ENCODE peak calls at places on chromosomes 1 and 21, in ten cellular contexts. One of them, this sample, is unnamed.

GRCh38 chr21:37452222-37452621 is 85.6 kb downstream of the DYRK1A start:
- DNase-seq in GM23338: no peak
- DNase-seq in H1: no peak
- DNase-seq in SK-N-SH: peak; percentile 23
- DNase-seq in suprapubic skin: no peak
- DNase-seq in K562: no peak
- DNase-seq in breast epithelium: no peak
- DNase-seq in HCT116: no peak
- DNase-seq in endothelial cell of umbilical vein: peak; percentile 35
- DNase-seq in stomach: no peak
- DNase-seq in this sample: no peak

GRCh38 chr1:193087893-193088292 is 17.3 kb downstream of the GLRX2 start:
- DNase-seq in GM23338: no peak
- DNase-seq in H1: no peak
- DNase-seq in SK-N-SH: no peak
- DNase-seq in suprapubic skin: no peak
- DNase-seq in K562: no peak
- DNase-seq in breast epithelium: no peak
- DNase-seq in HCT116: no peak
- DNase-seq in endothelial cell of umbilical vein: no peak
- DNase-seq in stomach: no peak
- DNase-seq in this sample: no peak

GRCh38 chr1:232416026-232416568 is 213.8 kb downstream of the SIPA1L2 start:
- DNase-seq in GM23338: no peak
- DNase-seq in H1: no peak
- DNase-seq in SK-N-SH: peak; percentile 27
- DNase-seq in suprapubic skin: no peak
- DNase-seq in K562: no peak
- DNase-seq in breast epithelium: no peak
- DNase-seq in HCT116: no peak
- DNase-seq in endothelial cell of umbilical vein: no peak
- DNase-seq in stomach: no peak
- DNase-seq in this sample: no peak

GRCh38 chr1:33248244-33248643 is 8.0 kb upstream of the ZNF362 start:
- DNase-seq in GM23338: no peak
- DNase-seq in H1: no peak
- DNase-seq in SK-N-SH: no peak
- DNase-seq in suprapubic skin: no peak
- DNase-seq in K562: no peak
- DNase-seq in breast epithelium: no peak
- DNase-seq in HCT116: no peak
- DNase-seq in endothelial cell of umbilical vein: no peak
- DNase-seq in stomach: no peak
- DNase-seq in this sample: no peak

GRCh38 chr21:42229676-42230075 is 10.7 kb downstream of the ABCG1 start:
- DNase-seq in GM23338: no peak
- DNase-seq in H1: no peak
- DNase-seq in SK-N-SH: no peak
- DNase-seq in suprapubic skin: no peak
- DNase-seq in K562: no peak
- DNase-seq in breast epithelium: no peak
- DNase-seq in HCT116: no peak
- DNase-seq in endothelial cell of umbilical vein: peak; percentile 57
- DNase-seq in stomach: no peak
- DNase-seq in this sample: no peak

GRCh38 chr1:23525558-23526174 is 5.4 kb downstream of the E2F2 start:
- DNase-seq in GM23338: no peak
- DNase-seq in H1: no peak
- DNase-seq in SK-N-SH: no peak
- DNase-seq in suprapubic skin: no peak
- DNase-seq in K562: no peak
- DNase-seq in breast epithelium: no peak
- DNase-seq in HCT116: no peak
- DNase-seq in endothelial cell of umbilical vein: no peak
- DNase-seq in stomach: no peak
- DNase-seq in this sample: no peak

GRCh38 chr1:91885331-91885715 is 628 bp downstream of the TGFBR3 start:
- DNase-seq in GM23338: peak; percentile 11
- DNase-seq in H1: no peak
- DNase-seq in SK-N-SH: no peak
- DNase-seq in suprapubic skin: peak; percentile 80
- DNase-seq in K562: peak; percentile 44
- DNase-seq in breast epithelium: no peak
- DNase-seq in HCT116: no peak
- DNase-seq in endothelial cell of umbilical vein: no peak
- DNase-seq in stomach: peak; percentile 26
- DNase-seq in this sample: peak; percentile 87

GRCh38 chr1:221637641-221638041 is 104.2 kb downstream of the DUSP10 start:
- DNase-seq in GM23338: no peak
- DNase-seq in H1: no peak
- DNase-seq in SK-N-SH: no peak
- DNase-seq in suprapubic skin: no peak
- DNase-seq in K562: no peak
- DNase-seq in breast epithelium: no peak
- DNase-seq in HCT116: no peak
- DNase-seq in endothelial cell of umbilical vein: no peak
- DNase-seq in stomach: no peak
- DNase-seq in this sample: no peak

GRCh38 chr1:45205000-45205909 is 1.1 kb downstream of the ZSWIM5 start:
- DNase-seq in GM23338: peak; percentile 69
- DNase-seq in H1: no peak
- DNase-seq in SK-N-SH: peak; percentile 63
- DNase-seq in suprapubic skin: no peak
- DNase-seq in K562: no peak
- DNase-seq in breast epithelium: no peak
- DNase-seq in HCT116: no peak
- DNase-seq in endothelial cell of umbilical vein: peak; percentile 49
- DNase-seq in stomach: peak; percentile 39
- DNase-seq in this sample: peak; percentile 77

GRCh38 chr21:45322960-45323461 is 35.3 kb upstream of the POFUT2 start:
- DNase-seq in GM23338: no peak
- DNase-seq in H1: no peak
- DNase-seq in SK-N-SH: no peak
- DNase-seq in suprapubic skin: no peak
- DNase-seq in K562: peak; percentile 53
- DNase-seq in breast epithelium: no peak
- DNase-seq in HCT116: no peak
- DNase-seq in endothelial cell of umbilical vein: no peak
- DNase-seq in stomach: no peak
- DNase-seq in this sample: peak; percentile 66

GRCh38 chr1:195766709-195767108 is 841.5 kb downstream of the KCNT2 start:
- DNase-seq in GM23338: no peak
- DNase-seq in H1: no peak
- DNase-seq in SK-N-SH: no peak
- DNase-seq in suprapubic skin: no peak
- DNase-seq in K562: no peak
- DNase-seq in breast epithelium: no peak
- DNase-seq in HCT116: no peak
- DNase-seq in endothelial cell of umbilical vein: no peak
- DNase-seq in stomach: no peak
- DNase-seq in this sample: no peak

GRCh38 chr1:67862685-67863084 is 29.4 kb upstream of the GNG12 start:
- DNase-seq in GM23338: no peak
- DNase-seq in H1: no peak
- DNase-seq in SK-N-SH: no peak
- DNase-seq in suprapubic skin: no peak
- DNase-seq in K562: no peak
- DNase-seq in breast epithelium: no peak
- DNase-seq in HCT116: no peak
- DNase-seq in endothelial cell of umbilical vein: no peak
- DNase-seq in stomach: no peak
- DNase-seq in this sample: no peak

GRCh38 chr1:31575373-31576140 is 758 bp upstream of the TINAGL1 start:
- DNase-seq in GM23338: peak; percentile 52
- DNase-seq in H1: no peak
- DNase-seq in SK-N-SH: no peak
- DNase-seq in suprapubic skin: no peak
- DNase-seq in K562: peak; percentile 14
- DNase-seq in breast epithelium: peak; percentile 95
- DNase-seq in HCT116: peak; percentile 86
- DNase-seq in endothelial cell of umbilical vein: no peak
- DNase-seq in stomach: peak; percentile 91
- DNase-seq in this sample: no peak

GRCh38 chr1:22044690-22045420 is 7.7 kb upstream of the CDC42 start:
- DNase-seq in GM23338: no peak
- DNase-seq in H1: no peak
- DNase-seq in SK-N-SH: no peak
- DNase-seq in suprapubic skin: no peak
- DNase-seq in K562: no peak
- DNase-seq in breast epithelium: no peak
- DNase-seq in HCT116: no peak
- DNase-seq in endothelial cell of umbilical vein: no peak
- DNase-seq in stomach: no peak
- DNase-seq in this sample: peak; percentile 19

GRCh38 chr1:149888999-149889289 is 10.4 kb upstream of the BOLA1 start:
- DNase-seq in GM23338: no peak
- DNase-seq in H1: no peak
- DNase-seq in SK-N-SH: no peak
- DNase-seq in suprapubic skin: no peak
- DNase-seq in K562: no peak
- DNase-seq in breast epithelium: peak; percentile 53
- DNase-seq in HCT116: no peak
- DNase-seq in endothelial cell of umbilical vein: no peak
- DNase-seq in stomach: peak; percentile 28
- DNase-seq in this sample: peak; percentile 50

GRCh38 chr1:149886396-149887195 is 12.8 kb upstream of the BOLA1 start:
- DNase-seq in GM23338: peak; percentile 99
- DNase-seq in H1: peak; percentile 87
- DNase-seq in SK-N-SH: peak; percentile 88
- DNase-seq in suprapubic skin: peak; percentile 93
- DNase-seq in K562: peak; percentile 85
- DNase-seq in breast epithelium: peak; percentile 97
- DNase-seq in HCT116: peak; percentile 99
- DNase-seq in endothelial cell of umbilical vein: peak; percentile 98
- DNase-seq in stomach: peak; percentile 87
- DNase-seq in this sample: peak; percentile 97

GRCh38 chr1:149885364-149886111 is 13.8 kb upstream of the BOLA1 start:
- DNase-seq in GM23338: peak; percentile 82
- DNase-seq in H1: no peak
- DNase-seq in SK-N-SH: peak; percentile 54
- DNase-seq in suprapubic skin: peak; percentile 96
- DNase-seq in K562: peak; percentile 54
- DNase-seq in breast epithelium: peak; percentile 88
- DNase-seq in HCT116: peak; percentile 73
- DNase-seq in endothelial cell of umbilical vein: peak; percentile 87
- DNase-seq in stomach: peak; percentile 93
- DNase-seq in this sample: peak; percentile 94

GRCh38 chr1:149887456-149888159 is 11.8 kb upstream of the BOLA1 start:
- DNase-seq in GM23338: peak; percentile 98
- DNase-seq in H1: peak; percentile 88
- DNase-seq in SK-N-SH: peak; percentile 80
- DNase-seq in suprapubic skin: peak; percentile 95
- DNase-seq in K562: peak; percentile 75
- DNase-seq in breast epithelium: peak; percentile 94
- DNase-seq in HCT116: peak; percentile 98
- DNase-seq in endothelial cell of umbilical vein: peak; percentile 97
- DNase-seq in stomach: peak; percentile 82
- DNase-seq in this sample: peak; percentile 96

GRCh38 chr1:149888160-149888998 is 11.0 kb upstream of the BOLA1 start:
- DNase-seq in GM23338: peak; percentile 97
- DNase-seq in H1: peak; percentile 87
- DNase-seq in SK-N-SH: peak; percentile 75
- DNase-seq in suprapubic skin: peak; percentile 90
- DNase-seq in K562: peak; percentile 75
- DNase-seq in breast epithelium: peak; percentile 85
- DNase-seq in HCT116: peak; percentile 88
- DNase-seq in endothelial cell of umbilical vein: peak; percentile 86
- DNase-seq in stomach: peak; percentile 77
- DNase-seq in this sample: peak; percentile 93
- TF ChIP-seq POLR2AphosphoS5 in GM23338: no peak
- TF ChIP-seq POLR2AphosphoS5 in H1: peak; percentile 96
- TF ChIP-seq POLR2AphosphoS5 in SK-N-SH: peak; percentile 84
- TF ChIP-seq POLR2AphosphoS5 in suprapubic skin: no peak
- TF ChIP-seq POLR2AphosphoS5 in K562: peak; percentile 59
- TF ChIP-seq POLR2AphosphoS5 in breast epithelium: no peak
- TF ChIP-seq POLR2AphosphoS5 in HCT116: peak; percentile 83
- TF ChIP-seq POLR2AphosphoS5 in endothelial cell of umbilical vein: peak; percentile 68
- TF ChIP-seq POLR2AphosphoS5 in stomach: no peak
- TF ChIP-seq POLR2AphosphoS5 in this sample: no peak

DNA sequence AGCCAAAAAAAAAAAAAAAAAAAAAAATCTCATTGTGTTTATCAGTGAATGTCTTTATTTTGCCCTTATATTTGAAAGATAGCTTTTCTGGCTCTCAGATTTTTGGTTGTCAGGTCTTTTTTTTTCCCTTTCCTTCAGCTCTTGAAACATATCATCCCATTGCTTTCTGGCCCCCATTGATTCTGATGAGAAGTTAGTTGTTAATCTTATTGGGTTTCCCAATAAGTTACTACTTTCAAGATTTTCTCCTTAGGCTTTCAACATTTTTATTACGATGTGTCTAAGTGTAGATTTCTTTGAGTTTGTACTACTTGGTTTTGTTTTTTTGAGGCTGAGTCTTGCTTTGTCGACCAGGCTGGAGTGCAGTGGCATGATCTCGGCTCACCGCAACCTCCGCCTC is 14.7 kb upstream of the SOAT1 start:
- DNase-seq in GM23338: no peak
- DNase-seq in H1: no peak
- DNase-seq in SK-N-SH: no peak
- DNase-seq in suprapubic skin: no peak
- DNase-seq in K562: no peak
- DNase-seq in breast epithelium: no peak
- DNase-seq in HCT116: no peak
- DNase-seq in endothelial cell of umbilical vein: no peak
- DNase-seq in stomach: no peak
- DNase-seq in this sample: no peak
- TF ChIP-seq CTCF in GM23338: no peak
- TF ChIP-seq CTCF in H1: no peak
- TF ChIP-seq CTCF in SK-N-SH: no peak
- TF ChIP-seq CTCF in suprapubic skin: no peak
- TF ChIP-seq CTCF in K562: no peak
- TF ChIP-seq CTCF in breast epithelium: no peak
- TF ChIP-seq CTCF in HCT116: no peak
- TF ChIP-seq CTCF in endothelial cell of umbilical vein: no peak
- TF ChIP-seq CTCF in stomach: no peak
- TF ChIP-seq CTCF in this sample: no peak

GRCh38 chr1:158045639-158046038 is 52.2 kb downstream of the KIRREL1 start:
- DNase-seq in GM23338: peak; percentile 84
- DNase-seq in H1: peak; percentile 17
- DNase-seq in SK-N-SH: no peak
- DNase-seq in suprapubic skin: no peak
- DNase-seq in K562: no peak
- DNase-seq in breast epithelium: no peak
- DNase-seq in HCT116: no peak
- DNase-seq in endothelial cell of umbilical vein: peak; percentile 72
- DNase-seq in stomach: no peak
- DNase-seq in this sample: no peak
- H3K4me1 ChIP-seq in GM23338: peaks cover 14% of the 10 kb centered on the region
- H3K4me1 ChIP-seq in H1: peaks cover 11% of the 10 kb centered on the region
- H3K4me1 ChIP-seq in SK-N-SH: peaks cover 19% of the 10 kb centered on the region
- H3K4me1 ChIP-seq in suprapubic skin: peaks cover 20% of the 10 kb centered on the region
- H3K4me1 ChIP-seq in K562: peaks cover 3% of the 10 kb centered on the region
- H3K4me1 ChIP-seq in breast epithelium: no peaks in the 10 kb centered on the region
- H3K4me1 ChIP-seq in HCT116: no peaks in the 10 kb centered on the region
- H3K4me1 ChIP-seq in endothelial cell of umbilical vein: peaks cover 4% of the 10 kb centered on the region
- H3K4me1 ChIP-seq in stomach: no peaks in the 10 kb centered on the region
- H3K4me1 ChIP-seq in this sample: no peaks in the 10 kb centered on the region

DNA sequence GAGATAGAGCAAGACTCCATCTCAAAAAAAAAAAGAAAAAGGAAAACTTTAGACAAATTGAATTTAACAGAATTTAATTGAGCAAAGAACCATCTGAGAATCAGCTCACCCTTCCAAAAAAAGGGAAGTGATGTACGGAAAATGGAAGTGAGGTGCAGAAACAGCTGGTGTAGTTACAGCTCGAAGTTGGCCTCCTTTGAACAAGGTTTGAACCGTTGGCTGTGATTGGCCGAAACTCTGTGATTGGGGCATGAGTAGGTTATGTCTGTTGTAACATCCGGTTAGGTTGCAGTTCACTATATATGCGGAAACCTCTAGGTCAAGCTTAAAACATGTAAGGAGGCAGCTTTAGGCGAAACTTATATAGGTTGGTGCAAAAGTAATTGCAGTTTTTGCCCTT is 97.9 kb upstream of the KIF26B start:
- DNase-seq in GM23338: no peak
- DNase-seq in H1: no peak
- DNase-seq in SK-N-SH: no peak
- DNase-seq in suprapubic skin: no peak
- DNase-seq in K562: no peak
- DNase-seq in breast epithelium: no peak
- DNase-seq in HCT116: no peak
- DNase-seq in endothelial cell of umbilical vein: no peak
- DNase-seq in stomach: no peak
- DNase-seq in this sample: no peak
- TF ChIP-seq POLR2AphosphoS5 in GM23338: no peak
- TF ChIP-seq POLR2AphosphoS5 in H1: no peak
- TF ChIP-seq POLR2AphosphoS5 in SK-N-SH: no peak
- TF ChIP-seq POLR2AphosphoS5 in suprapubic skin: no peak
- TF ChIP-seq POLR2AphosphoS5 in K562: no peak
- TF ChIP-seq POLR2AphosphoS5 in breast epithelium: no peak
- TF ChIP-seq POLR2AphosphoS5 in HCT116: no peak
- TF ChIP-seq POLR2AphosphoS5 in endothelial cell of umbilical vein: no peak
- TF ChIP-seq POLR2AphosphoS5 in stomach: no peak
- TF ChIP-seq POLR2AphosphoS5 in this sample: no peak